ENCODE peak calls at places on chromosome 16, in six cellular contexts. One of them, this sample, is unnamed.

GRCh38 chr16:4339909-4340308 is 11.2 kb downstream of the PAM16 start:
- DNase-seq in anterior cingulate cortex: no peak
- DNase-seq in heart right ventricle: peak; percentile 70
- DNase-seq in activated T-cell treated with anti-CD3 and anti-CD28 coated beads, Interleukin-2, amount 50 U/mL, for 72 hours: no peak
- DNase-seq in NCI-H446: no peak
- DNase-seq in neural progenitor cell: no peak
- DNase-seq in this sample: peak; percentile 66

GRCh38 chr16:64475627-64476351 is 646.1 kb downstream of the CDH11 start:
- DNase-seq in anterior cingulate cortex: no peak
- DNase-seq in heart right ventricle: no peak
- DNase-seq in activated T-cell treated with anti-CD3 and anti-CD28 coated beads, Interleukin-2, amount 50 U/mL, for 72 hours: no peak
- DNase-seq in NCI-H446: no peak
- DNase-seq in neural progenitor cell: no peak
- DNase-seq in this sample: no peak

GRCh38 chr16:85958731-85959130 is 59.8 kb downstream of the IRF8 start:
- DNase-seq in anterior cingulate cortex: no peak
- DNase-seq in heart right ventricle: no peak
- DNase-seq in activated T-cell treated with anti-CD3 and anti-CD28 coated beads, Interleukin-2, amount 50 U/mL, for 72 hours: no peak
- DNase-seq in NCI-H446: no peak
- DNase-seq in neural progenitor cell: no peak
- DNase-seq in this sample: no peak

GRCh38 chr16:85370881-85371651 is 242.1 kb upstream of the GSE1 start:
- DNase-seq in anterior cingulate cortex: no peak
- DNase-seq in heart right ventricle: peak; percentile 44
- DNase-seq in activated T-cell treated with anti-CD3 and anti-CD28 coated beads, Interleukin-2, amount 50 U/mL, for 72 hours: no peak
- DNase-seq in NCI-H446: peak; percentile 56
- DNase-seq in neural progenitor cell: no peak
- DNase-seq in this sample: peak; percentile 72

GRCh38 chr16:31708348-31708747 is 165.3 kb upstream of the ZNF267 start:
- DNase-seq in anterior cingulate cortex: no peak
- DNase-seq in heart right ventricle: no peak
- DNase-seq in activated T-cell treated with anti-CD3 and anti-CD28 coated beads, Interleukin-2, amount 50 U/mL, for 72 hours: no peak
- DNase-seq in NCI-H446: no peak
- DNase-seq in neural progenitor cell: no peak
- DNase-seq in this sample: no peak

GRCh38 chr16:9042943-9043680 is 48.3 kb upstream of the HAPSTR1 start:
- DNase-seq in anterior cingulate cortex: no peak
- DNase-seq in heart right ventricle: no peak
- DNase-seq in activated T-cell treated with anti-CD3 and anti-CD28 coated beads, Interleukin-2, amount 50 U/mL, for 72 hours: no peak
- DNase-seq in NCI-H446: peak; percentile 23
- DNase-seq in neural progenitor cell: no peak
- DNase-seq in this sample: no peak

GRCh38 chr16:51404386-51404785 is 253.3 kb upstream of the SALL1 start:
- DNase-seq in anterior cingulate cortex: no peak
- DNase-seq in heart right ventricle: no peak
- DNase-seq in activated T-cell treated with anti-CD3 and anti-CD28 coated beads, Interleukin-2, amount 50 U/mL, for 72 hours: no peak
- DNase-seq in NCI-H446: no peak
- DNase-seq in neural progenitor cell: no peak
- DNase-seq in this sample: no peak

GRCh38 chr16:85377388-85378144 is 235.6 kb upstream of the GSE1 start:
- DNase-seq in anterior cingulate cortex: no peak
- DNase-seq in heart right ventricle: no peak
- DNase-seq in activated T-cell treated with anti-CD3 and anti-CD28 coated beads, Interleukin-2, amount 50 U/mL, for 72 hours: no peak
- DNase-seq in NCI-H446: no peak
- DNase-seq in neural progenitor cell: no peak
- DNase-seq in this sample: no peak

GRCh38 chr16:3595110-3595486 is 16.3 kb downstream of the SLX4 start:
- DNase-seq in anterior cingulate cortex: no peak
- DNase-seq in heart right ventricle: no peak
- DNase-seq in activated T-cell treated with anti-CD3 and anti-CD28 coated beads, Interleukin-2, amount 50 U/mL, for 72 hours: no peak
- DNase-seq in NCI-H446: no peak
- DNase-seq in neural progenitor cell: no peak
- DNase-seq in this sample: no peak

GRCh38 chr16:50611332-50611934 is 63.2 kb downstream of the NKD1 start:
- DNase-seq in anterior cingulate cortex: no peak
- DNase-seq in heart right ventricle: no peak
- DNase-seq in activated T-cell treated with anti-CD3 and anti-CD28 coated beads, Interleukin-2, amount 50 U/mL, for 72 hours: no peak
- DNase-seq in NCI-H446: no peak
- DNase-seq in neural progenitor cell: no peak
- DNase-seq in this sample: peak; percentile 19